ENCODE peak calls at places on chromosomes 11 and 22, in four cellular contexts. Q, X, K and Z are unnamed samples.

GRCh38 chr22:19887251-19887985 is 32.7 kb upstream of the GNB1L start:
- DNase-seq in Q (no peak), X (no peak), K (peak; percentile 72), Z (peak; percentile 51)

GRCh38 chr11:92784313-92784712 is 185.1 kb upstream of the MTNR1B start:
- DNase-seq in Q (no peak), X (no peak), K (no peak), Z (no peak)

GRCh38 chr11:10540546-10540914 is 457 bp downstream of the RNF141 start:
- DNase-seq in Q (peak; percentile 58), X (peak; percentile 14), K (peak; percentile 82), Z (no peak)

GRCh38 chr11:41040474-41040873 is 419.0 kb downstream of the LRRC4C start:
- DNase-seq in Q (no peak), X (no peak), K (no peak), Z (no peak)

GRCh38 chr22:24059121-24059520 is 48.0 kb downstream of the CABIN1 start:
- DNase-seq in Q (no peak), X (peak; percentile 95), K (peak; percentile 53), Z (no peak)

GRCh38 chr22:27719535-27720227 is 81.9 kb downstream of the MN1 start:
- DNase-seq in Q (no peak), X (no peak), K (peak; percentile 81), Z (no peak)

GRCh38 chr22:28005513-28005912 is 86.5 kb upstream of the PITPNB start:
- DNase-seq in Q (no peak), X (no peak), K (no peak), Z (no peak)

GRCh38 chr11:26971961-26972360 is 22.0 kb upstream of the FIBIN start:
- DNase-seq in Q (no peak), X (peak; percentile 94), K (no peak), Z (no peak)

GRCh38 chr22:17217179-17217578 is 2.1 kb downstream of the ADA2 start:
- DNase-seq in Q (no peak), X (no peak), K (no peak), Z (no peak)

GRCh38 chr11:102225689-102226562 is 91.4 kb upstream of the BIRC3 start:
- DNase-seq in Q (peak; percentile 7), X (peak; percentile 97), K (no peak), Z (no peak)

GRCh38 chr11:61103851-61104423 is 1.6 kb downstream of the CD5 start:
- DNase-seq in Q (no peak), X (no peak), K (no peak), Z (peak; percentile 8)

GRCh38 chr11:61157743-61158142 is 3.5 kb downstream of the VPS37C start:
- DNase-seq in Q (no peak), X (no peak), K (no peak), Z (peak; percentile 6)

GRCh38 chr22:37237371-37238268 is 6.4 kb downstream of the RAC2 start:
- DNase-seq in Q (no peak), X (no peak), K (peak; percentile 51), Z (peak; percentile 37)

GRCh38 chr11:69674267-69674885 is 777 bp downstream of the LTO1 start:
- DNase-seq in Q (peak; percentile 52), X (peak; percentile 69), K (peak; percentile 86), Z (no peak)

GRCh38 chr22:40534379-40535188 is 101.9 kb downstream of the MRTFA start:
- DNase-seq in Q (no peak), X (peak; percentile 71), K (no peak), Z (no peak)

GRCh38 chr11:65811764-65812475 is 21.8 kb upstream of the SNX32 start:
- DNase-seq in Q (no peak), X (no peak), K (no peak), Z (no peak)

GRCh38 chr11:103541186-103541795 is 432.1 kb downstream of the DYNC2H1 start:
- DNase-seq in Q (peak; percentile 31), X (no peak), K (no peak), Z (no peak)

GRCh38 chr11:67276821-67277230 is 10.6 kb downstream of the GRK2 start:
- DNase-seq in Q (peak; percentile 40), X (peak; percentile 38), K (peak; percentile 89), Z (peak; percentile 82)

GRCh38 chr22:24982301-24983056 is 30.0 kb downstream of the KIAA1671 start:
- DNase-seq in Q (no peak), X (no peak), K (no peak), Z (no peak)